ENCODE peak calls at places on chromosome 15, in four cellular contexts. U is stimulated activated CD8-positive, alpha-beta memory T cell treated with anti-CD3 and anti-CD28 coated beads, Interleukin-12 subunit alpha, Interleukin-12 subunit beta, amount 100 ng/mL, for 1 hour; I is activated CD4-positive, alpha-beta T cell treated with anti-CD3 and anti-CD28 coated beads, Interleukin-2, amount 50 U/mL, for 48 hours; V is HFFc6. W is an unnamed sample.

GRCh38 chr15:52427804-52428203 is 100.9 kb downstream of the MYO5A start:
- DNase-seq in U (no peak), I (peak; percentile 10), V (peak; percentile 74), W (no peak)

GRCh38 chr15:65954289-65954741 is 85.0 kb downstream of the RAB11A start:
- DNase-seq in U (no peak), I (no peak), V (no peak), W (no peak)

GRCh38 chr15:35281515-35281914 is 196.4 kb upstream of the NANOGP8 start:
- DNase-seq in U (no peak), I (no peak), V (peak; percentile 52), W (no peak)

GRCh38 chr15:38683382-38684242 is 119.0 kb upstream of the RASGRP1 start:
- DNase-seq in U (peak; percentile 48), I (peak; percentile 72), V (peak; percentile 54), W (peak; percentile 50)

GRCh38 chr15:71708052-71708432 is 102.3 kb upstream of the NR2E3 start:
- DNase-seq in U (no peak), I (no peak), V (peak; percentile 39), W (no peak)

GRCh38 chr15:83282141-83282540 is 2.3 kb downstream of the BNC1 start:
- DNase-seq in U (no peak), I (no peak), V (no peak), W (no peak)

GRCh38 chr15:100778831-100779288 is 100.8 kb upstream of the ALDH1A3 start:
- DNase-seq in U (no peak), I (no peak), V (no peak), W (no peak)

GRCh38 chr15:87207945-87208580 is 1048.5 kb downstream of the NTRK3 start:
- DNase-seq in U (no peak), I (no peak), V (peak; percentile 95), W (no peak)

GRCh38 chr15:58608129-58608590 is 141.3 kb downstream of the ADAM10 start:
- DNase-seq in U (no peak), I (no peak), V (peak; percentile 59), W (no peak)

GRCh38 chr15:70186152-70186551 is 88.4 kb upstream of the TLE3 start:
- DNase-seq in U (no peak), I (no peak), V (no peak), W (no peak)

GRCh38 chr15:29323557-29323956 is 53.9 kb upstream of the NSMCE3 start:
- DNase-seq in U (no peak), I (no peak), V (no peak), W (no peak)

GRCh38 chr15:100201376-100202280 is 140.1 kb downstream of the ADAMTS17 start:
- DNase-seq in U (no peak), I (peak; percentile 4), V (no peak), W (no peak)